ENCODE peak calls at places on chromosomes 5 and 9, in six cellular contexts. One of them, this sample, is unnamed.
A peak's percentile ranks its signal among the peaks of the same experiment; 100 is the strongest.

GRCh38 chr9:130373679-130374325 is 71.0 kb upstream of the ASS1 start:
- DNase-seq in cardiac septum: no peak
- DNase-seq in EH: no peak
- DNase-seq in iris pigment epithelial cell: no peak
- DNase-seq in posterior cingulate gyrus: no peak
- DNase-seq in ovary: no peak
- DNase-seq in this sample: no peak

GRCh38 chr5:74192606-74193299 is 447.8 kb downstream of the ENC1 start:
- DNase-seq in EH: peak; percentile 4
- DNase-seq in ovary: no peak
- DNase-seq in cardiac septum: no peak
- DNase-seq in iris pigment epithelial cell: no peak
- DNase-seq in posterior cingulate gyrus: no peak
- DNase-seq in this sample: no peak

GRCh38 chr5:78726556-78726955 is 78.0 kb upstream of the LHFPL2 start:
- DNase-seq in cardiac septum: no peak
- DNase-seq in EH: peak; percentile 32
- DNase-seq in ovary: no peak
- DNase-seq in iris pigment epithelial cell: no peak
- DNase-seq in posterior cingulate gyrus: no peak
- DNase-seq in this sample: no peak

GRCh38 chr9:127021664-127022337 is 100.6 kb downstream of the ANGPTL2 start:
- DNase-seq in cardiac septum: peak; percentile 92
- DNase-seq in iris pigment epithelial cell: peak; percentile 96
- DNase-seq in ovary: peak; percentile 92
- DNase-seq in EH: peak; percentile 98
- DNase-seq in posterior cingulate gyrus: peak; percentile 76
- DNase-seq in this sample: no peak

GRCh38 chr5:175377816-175378215 is 66.2 kb downstream of the DRD1 start:
- DNase-seq in iris pigment epithelial cell: no peak
- DNase-seq in ovary: no peak
- DNase-seq in posterior cingulate gyrus: no peak
- DNase-seq in cardiac septum: no peak
- DNase-seq in EH: no peak
- DNase-seq in this sample: no peak

GRCh38 chr5:154677921-154678320 is 77.3 kb upstream of the LARP1 start:
- DNase-seq in EH: no peak
- DNase-seq in cardiac septum: no peak
- DNase-seq in iris pigment epithelial cell: peak; percentile 24
- DNase-seq in ovary: no peak
- DNase-seq in posterior cingulate gyrus: no peak
- DNase-seq in this sample: no peak

GRCh38 chr5:33755216-33755615 is 136.6 kb downstream of the ADAMTS12 start:
- DNase-seq in EH: peak; percentile 57
- DNase-seq in ovary: no peak
- DNase-seq in cardiac septum: no peak
- DNase-seq in posterior cingulate gyrus: no peak
- DNase-seq in iris pigment epithelial cell: peak; percentile 81
- DNase-seq in this sample: no peak

GRCh38 chr9:26058111-26058895 is 380.1 kb upstream of the TUSC1 start:
- DNase-seq in iris pigment epithelial cell: peak; percentile 21
- DNase-seq in cardiac septum: no peak
- DNase-seq in ovary: no peak
- DNase-seq in posterior cingulate gyrus: no peak
- DNase-seq in EH: peak; percentile 60
- DNase-seq in this sample: no peak

GRCh38 chr5:122845253-122846050 is at the start of gene SNX24:
- DNase-seq in cardiac septum: peak; percentile 93
- DNase-seq in EH: peak; percentile 74
- DNase-seq in iris pigment epithelial cell: peak; percentile 70
- DNase-seq in ovary: peak; percentile 89
- DNase-seq in posterior cingulate gyrus: peak; percentile 74
- DNase-seq in this sample: no peak

GRCh38 chr9:98518556-98518955 is 190.2 kb downstream of the GABBR2 start:
- DNase-seq in iris pigment epithelial cell: no peak
- DNase-seq in cardiac septum: no peak
- DNase-seq in EH: no peak
- DNase-seq in ovary: no peak
- DNase-seq in posterior cingulate gyrus: no peak
- DNase-seq in this sample: no peak

GRCh38 chr9:1235650-1236401 is 185.7 kb downstream of the DMRT2 start:
- DNase-seq in cardiac septum: no peak
- DNase-seq in iris pigment epithelial cell: no peak
- DNase-seq in EH: no peak
- DNase-seq in ovary: no peak
- DNase-seq in posterior cingulate gyrus: no peak
- DNase-seq in this sample: no peak

GRCh38 chr9:127523312-127523851 is 72.1 kb downstream of the LRSAM1 start:
- DNase-seq in cardiac septum: no peak
- DNase-seq in EH: peak; percentile 54
- DNase-seq in ovary: no peak
- DNase-seq in iris pigment epithelial cell: peak; percentile 51
- DNase-seq in posterior cingulate gyrus: no peak
- DNase-seq in this sample: no peak

GRCh38 chr5:91272858-91273257 is 110.3 kb downstream of the ARRDC3 start:
- DNase-seq in EH: peak; percentile 86
- DNase-seq in posterior cingulate gyrus: no peak
- DNase-seq in iris pigment epithelial cell: peak; percentile 55
- DNase-seq in cardiac septum: no peak
- DNase-seq in ovary: no peak
- DNase-seq in this sample: no peak

GRCh38 chr9:97504381-97505216 is 3.1 kb downstream of the TMOD1 start:
- DNase-seq in posterior cingulate gyrus: no peak
- DNase-seq in EH: peak; percentile 7
- DNase-seq in iris pigment epithelial cell: no peak
- DNase-seq in cardiac septum: no peak
- DNase-seq in ovary: no peak
- DNase-seq in this sample: no peak

GRCh38 chr5:14664270-14665109 is at the start of gene OTULIN:
- DNase-seq in iris pigment epithelial cell: peak; percentile 83
- DNase-seq in EH: peak; percentile 93
- DNase-seq in cardiac septum: peak; percentile 96
- DNase-seq in posterior cingulate gyrus: peak; percentile 87
- DNase-seq in ovary: peak; percentile 94
- DNase-seq in this sample: peak; percentile 58

GRCh38 chr5:120778491-120779293 is 314.6 kb downstream of the PRR16 start:
- DNase-seq in iris pigment epithelial cell: peak; percentile 84
- DNase-seq in ovary: no peak
- DNase-seq in EH: peak; percentile 83
- DNase-seq in cardiac septum: no peak
- DNase-seq in posterior cingulate gyrus: no peak
- DNase-seq in this sample: no peak

GRCh38 chr5:16864566-16864965 is 71.5 kb downstream of the MYO10 start:
- DNase-seq in iris pigment epithelial cell: no peak
- DNase-seq in EH: peak; percentile 57
- DNase-seq in ovary: no peak
- DNase-seq in cardiac septum: no peak
- DNase-seq in posterior cingulate gyrus: no peak
- DNase-seq in this sample: no peak

This sample was measured in NCI-H1436 treated with DMSO at 0.1 percent for 48 hours.